ENCODE peak calls at places on chromosomes 6 and 20, in six cellular contexts. J is GM13977; I is GM04504; R is DMS79 treated with DMSO at 0.1 percent for 48 hours; H is activated gamma-delta T cell; G is stimulated activated CD8-positive, alpha-beta memory T cell treated with anti-CD3 and anti-CD28 coated beads, Interleukin-15, amount 100 ng/mL, for 1 hour. N is an unnamed sample.

GRCh38 chr6:5138995-5139827 is 54.1 kb downstream of the PPP1R3G start:
- DNase-seq in H (no peak), G (no peak), R (no peak), I (no peak), J (no peak), N (no peak)

GRCh38 chr20:47355489-47356219 is 845 bp downstream of the ZMYND8 start:
- DNase-seq in G (no peak), R (no peak), I (no peak), J (no peak), H (no peak), N (no peak)

GRCh38 chr6:139549561-139550070 is 175.2 kb upstream of the CITED2 start:
- DNase-seq in H (no peak), G (no peak), J (no peak), I (no peak), R (no peak), N (no peak)

GRCh38 chr6:140980265-140980887 is 1152.3 kb upstream of the GJE1 start:
- DNase-seq in G (no peak), J (no peak), I (no peak), H (no peak), R (no peak), N (no peak)

GRCh38 chr20:33820362-33820761 is 9.2 kb downstream of the CHMP4B start:
- DNase-seq in H (no peak), G (no peak), I (no peak), J (no peak), R (no peak), N (no peak)

GRCh38 chr20:41169791-41170351 is 32.5 kb downstream of the PLCG1 start:
- DNase-seq in R (no peak), I (peak), J (no peak), G (no peak), H (no peak), N (peak)

GRCh38 chr6:144285798-144286502 is 815 bp downstream of the UTRN start:
- DNase-seq in G (no peak), R (peak), J (peak), H (peak), I (peak), N (peak)

GRCh38 chr6:29563435-29563834 is 3.9 kb upstream of the UBD start:
- DNase-seq in R (no peak), H (no peak), G (no peak), I (no peak), J (no peak), N (no peak)

GRCh38 chr6:75117701-75118100 is 88.2 kb downstream of the COL12A1 start:
- DNase-seq in H (no peak), I (no peak), J (no peak), R (no peak), G (no peak), N (no peak)